ENCODE peak calls at places on chromosomes 3 and 15, in five cellular contexts. One of them, this sample, is unnamed. For H3K4me1, the result is how much of the 10 kb centered on the place peaks cover.

GRCh38 chr3:48125026-48125704 is 63.1 kb downstream of the CDC25A start:
- DNase-seq in fibroblast of lung: peak
- DNase-seq in H9: peak
- DNase-seq in endodermal cell: peak
- DNase-seq in mucosa of descending colon: no peak
- DNase-seq in this sample: no peak

GRCh38 chr15:88440021-88440420 is 27.2 kb downstream of the MRPL46 start:
- DNase-seq in mucosa of descending colon: no peak
- DNase-seq in H9: no peak
- DNase-seq in fibroblast of lung: peak
- DNase-seq in endodermal cell: no peak
- DNase-seq in this sample: no peak

GRCh38 chr3:16496408-16497222 is 16.9 kb downstream of the RFTN1 start:
- DNase-seq in mucosa of descending colon: no peak
- DNase-seq in fibroblast of lung: peak
- DNase-seq in endodermal cell: no peak
- DNase-seq in H9: no peak
- DNase-seq in this sample: no peak

GRCh38 chr3:160106905-160107861 is 118.0 kb upstream of the C3orf80 start:
- DNase-seq in endodermal cell: no peak
- DNase-seq in H9: no peak
- DNase-seq in fibroblast of lung: no peak
- DNase-seq in mucosa of descending colon: peak
- DNase-seq in this sample: no peak

GRCh38 chr3:139129892-139130291 is 85.2 kb upstream of the PRR23C start:
- DNase-seq in endodermal cell: no peak
- DNase-seq in mucosa of descending colon: no peak
- DNase-seq in fibroblast of lung: no peak
- DNase-seq in H9: no peak
- DNase-seq in this sample: no peak

GRCh38 chr3:156918746-156919145 is 92.6 kb downstream of the LEKR1 start:
- DNase-seq in fibroblast of lung: peak
- DNase-seq in mucosa of descending colon: no peak
- DNase-seq in H9: no peak
- DNase-seq in endodermal cell: no peak
- DNase-seq in this sample: peak

GRCh38 chr15:60917469-60918130 is 311.5 kb downstream of the RORA start:
- DNase-seq in mucosa of descending colon: peak
- DNase-seq in fibroblast of lung: no peak
- DNase-seq in H9: no peak
- DNase-seq in endodermal cell: no peak
- DNase-seq in this sample: no peak

GRCh38 chr3:170323371-170323770 is 34.1 kb upstream of the SKIL start:
- DNase-seq in fibroblast of lung: peak
- DNase-seq in H9: no peak
- DNase-seq in endodermal cell: no peak
- DNase-seq in mucosa of descending colon: no peak
- DNase-seq in this sample: no peak

GRCh38 chr15:35194296-35194695 is 109.2 kb upstream of the NANOGP8 start:
- DNase-seq in fibroblast of lung: peak
- DNase-seq in mucosa of descending colon: no peak
- DNase-seq in H9: no peak
- DNase-seq in endodermal cell: no peak
- DNase-seq in this sample: no peak

GRCh38 chr3:72887378-72887722 is 496 bp upstream of the GXYLT2 start:
- DNase-seq in fibroblast of lung: peak
- DNase-seq in mucosa of descending colon: no peak
- DNase-seq in H9: no peak
- DNase-seq in endodermal cell: no peak
- DNase-seq in this sample: no peak

GRCh38 chr3:61181874-61182273 is 69.4 kb downstream of the FHIT start:
- DNase-seq in H9: no peak
- DNase-seq in endodermal cell: no peak
- DNase-seq in fibroblast of lung: peak
- DNase-seq in mucosa of descending colon: no peak
- DNase-seq in this sample: no peak

GRCh38 chr3:8891774-8892173 is 71.5 kb downstream of the RAD18 start:
- DNase-seq in endodermal cell: no peak
- DNase-seq in fibroblast of lung: peak
- DNase-seq in mucosa of descending colon: no peak
- DNase-seq in H9: no peak
- DNase-seq in this sample: no peak

GRCh38 chr15:76337047-76337738 is 620 bp downstream of the ISL2 start:
- DNase-seq in endodermal cell: peak
- DNase-seq in fibroblast of lung: no peak
- DNase-seq in mucosa of descending colon: peak
- DNase-seq in H9: no peak
- DNase-seq in this sample: peak

GRCh38 chr3:146189519-146190173 is 28.7 kb upstream of the PLOD2 start:
- DNase-seq in fibroblast of lung: peak
- DNase-seq in mucosa of descending colon: no peak
- DNase-seq in endodermal cell: peak
- DNase-seq in H9: peak
- DNase-seq in this sample: peak

GRCh38 chr15:69557340-69558137 is 104.9 kb downstream of the RPLP1 start:
- DNase-seq in endodermal cell: no peak
- DNase-seq in mucosa of descending colon: peak
- DNase-seq in fibroblast of lung: peak
- DNase-seq in H9: no peak
- DNase-seq in this sample: peak
- H3K4me1 ChIP-seq in endodermal cell: under half
- H3K4me1 ChIP-seq in mucosa of descending colon: under half
- H3K4me1 ChIP-seq in fibroblast of lung: under half
- H3K4me1 ChIP-seq in H9: under half
- H3K4me1 ChIP-seq in this sample: under half

GRCh38 chr3:39184968-39185285 is 7.5 kb downstream of the XIRP1 start:
- DNase-seq in fibroblast of lung: no peak
- DNase-seq in mucosa of descending colon: no peak
- DNase-seq in H9: no peak
- DNase-seq in endodermal cell: no peak
- DNase-seq in this sample: no peak
- H3K4me1 ChIP-seq in fibroblast of lung: under half
- H3K4me1 ChIP-seq in mucosa of descending colon: under half
- H3K4me1 ChIP-seq in H9: under half
- H3K4me1 ChIP-seq in endodermal cell: under half
- H3K4me1 ChIP-seq in this sample: under half

GRCh38 chr15:99430881-99431401 is 134.8 kb upstream of the MEF2A start:
- DNase-seq in fibroblast of lung: no peak
- DNase-seq in mucosa of descending colon: no peak
- DNase-seq in endodermal cell: no peak
- DNase-seq in H9: no peak
- DNase-seq in this sample: no peak
- H3K4me1 ChIP-seq in fibroblast of lung: under half
- H3K4me1 ChIP-seq in mucosa of descending colon: under half
- H3K4me1 ChIP-seq in endodermal cell: under half
- H3K4me1 ChIP-seq in H9: under half
- H3K4me1 ChIP-seq in this sample: under half

DNA sequence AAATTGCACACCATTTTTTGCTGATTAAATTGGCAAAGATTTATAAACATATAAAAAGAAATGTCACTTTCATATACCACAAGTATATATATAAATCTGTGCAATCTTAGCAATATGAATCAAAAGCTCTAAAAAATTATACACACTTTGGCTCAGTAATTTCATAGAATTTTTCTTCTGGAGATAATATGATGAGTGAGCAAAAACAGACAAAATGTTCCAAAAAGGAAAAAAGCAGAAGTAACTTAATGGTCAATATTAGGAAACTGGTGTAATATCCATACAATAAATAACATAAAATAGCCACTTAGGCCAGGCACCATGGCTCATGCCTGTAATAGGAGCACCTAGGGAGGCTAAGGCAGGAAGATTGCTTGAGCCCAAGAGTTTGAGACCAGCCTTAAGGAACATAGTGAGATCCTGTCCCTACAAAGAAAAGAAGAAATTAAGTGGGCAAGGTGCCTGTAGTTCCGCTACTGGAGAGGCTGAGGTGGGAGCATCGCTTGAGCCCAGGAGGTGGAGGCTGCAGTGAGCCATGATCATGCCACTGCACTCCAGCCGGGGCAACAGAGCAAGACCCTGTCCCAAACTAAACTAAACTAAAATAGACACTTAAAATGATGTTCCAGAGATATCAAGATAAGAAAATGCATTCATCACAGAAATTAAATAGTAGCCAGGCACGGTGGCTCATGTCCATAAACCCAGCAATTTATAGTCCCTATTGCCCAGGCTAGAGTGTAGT is 52.1 kb downstream of the TFDP2 start:
- DNase-seq in endodermal cell: no peak
- DNase-seq in fibroblast of lung: no peak
- DNase-seq in mucosa of descending colon: no peak
- DNase-seq in H9: no peak
- DNase-seq in this sample: no peak
- H3K4me1 ChIP-seq in endodermal cell: under half
- H3K4me1 ChIP-seq in fibroblast of lung: under half
- H3K4me1 ChIP-seq in mucosa of descending colon: under half
- H3K4me1 ChIP-seq in H9: under half
- H3K4me1 ChIP-seq in this sample: under half

GRCh38 chr15:90558182-90558581 is 28.5 kb downstream of the CRTC3 start:
- DNase-seq in endodermal cell: no peak
- DNase-seq in fibroblast of lung: no peak
- DNase-seq in H9: no peak
- DNase-seq in mucosa of descending colon: peak
- DNase-seq in this sample: no peak
- H3K4me1 ChIP-seq in endodermal cell: under half
- H3K4me1 ChIP-seq in fibroblast of lung: under half
- H3K4me1 ChIP-seq in H9: under half
- H3K4me1 ChIP-seq in mucosa of descending colon: under half
- H3K4me1 ChIP-seq in this sample: under half

DNA sequence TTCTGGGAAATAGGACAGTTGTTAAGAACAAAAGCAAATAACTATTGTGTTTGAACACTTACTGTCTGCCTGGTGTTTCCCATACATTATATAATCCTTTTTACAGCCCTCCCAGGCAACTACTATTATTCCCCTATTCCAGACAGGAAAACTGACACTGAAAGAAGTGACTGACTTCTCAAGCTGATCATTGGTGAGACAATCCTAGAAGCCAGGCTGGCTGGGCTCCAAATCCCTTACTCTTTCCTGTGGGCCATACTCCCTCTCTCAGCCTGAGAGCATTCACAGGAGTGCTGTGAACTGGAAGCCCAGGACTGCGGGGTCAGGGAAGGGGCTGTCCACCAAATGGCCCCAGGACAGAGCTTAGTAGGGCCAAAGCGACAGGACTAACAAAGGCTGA is 39.2 kb upstream of the PDE8A start:
- DNase-seq in H9: no peak
- DNase-seq in mucosa of descending colon: no peak
- DNase-seq in endodermal cell: no peak
- DNase-seq in fibroblast of lung: no peak
- DNase-seq in this sample: no peak
- H3K4me1 ChIP-seq in H9: under half
- H3K4me1 ChIP-seq in mucosa of descending colon: under half
- H3K4me1 ChIP-seq in endodermal cell: under half
- H3K4me1 ChIP-seq in fibroblast of lung: under half
- H3K4me1 ChIP-seq in this sample: under half

This sample was measured in neural progenitor cell.